ENCODE peak calls at places on chromosomes 4 and X, in nine cellular contexts. A is HFFc6, J is HEK293T, N is T47D, K is pancreas, I is GM19239, P is AG08396, D is choroid plexus epithelial cell, X is left ventricle myocardium inferior. B is an unnamed sample.

GRCh38 chrX:8955521-8955920 is 78.4 kb downstream of the FAM9B start:
- DNase-seq in D (no peak), N (no peak), J (no peak), A (peak), I (no peak), K (no peak), X (no peak), P (no peak), B (no peak)

GRCh38 chr4:149176019-149176418 is 639.6 kb downstream of the IQCM start:
- DNase-seq in J (no peak), A (no peak), N (no peak), I (no peak), X (no peak), D (peak), K (no peak), P (no peak), B (peak)

GRCh38 chr4:788636-789297 is 37.2 kb downstream of the CPLX1 start:
- DNase-seq in I (no peak), A (no peak), P (no peak), D (no peak), X (no peak), K (no peak), N (no peak), J (no peak), B (no peak)

GRCh38 chr4:25290490-25291067 is 22.0 kb upstream of the ZCCHC4 start:
- DNase-seq in I (no peak), P (no peak), J (no peak), N (no peak), A (no peak), X (no peak), D (no peak), K (no peak), B (no peak)

GRCh38 chr4:137129471-137130244 is 402.6 kb downstream of the PCDH18 start:
- DNase-seq in P (peak), N (no peak), K (no peak), A (no peak), J (no peak), I (no peak), X (no peak), D (peak), B (peak)

GRCh38 chrX:2679534-2680485 is 11.3 kb upstream of the CD99 start:
- DNase-seq in A (no peak), X (no peak), N (no peak), K (no peak), I (no peak), D (peak), J (no peak), P (no peak), B (peak)

GRCh38 chr4:56750231-56750630 is 69.1 kb upstream of the HOPX start:
- DNase-seq in D (no peak), K (no peak), A (no peak), P (peak), I (no peak), J (no peak), N (no peak), X (no peak), B (no peak)

GRCh38 chr4:13705521-13706035 is 78.1 kb upstream of the BOD1L1 start:
- DNase-seq in I (no peak), P (no peak), A (no peak), K (peak), D (no peak), X (peak), N (no peak), J (no peak), B (peak)

GRCh38 chr4:183729430-183730328 is 70.6 kb downstream of the TRAPPC11 start:
- DNase-seq in P (peak), X (no peak), K (no peak), I (no peak), A (no peak), J (no peak), D (peak), N (no peak), B (peak)

B was measured in iris pigment epithelial cell.